ENCODE peak calls at places on chromosome 2, in four cellular contexts. H is K562, S is A549, O is IMR-90. B is an unnamed sample.
A peak's percentile ranks its signal among the peaks of the same experiment; 100 is the strongest.

GRCh38 chr2:182784777-182785176 is 68.7 kb downstream of the DNAJC10 start:
- DNase-seq in H (peak; percentile 19), S (peak; percentile 36), O (peak; percentile 60), B (peak; percentile 52)

GRCh38 chr2:27261241-27261925 is 1.5 kb downstream of the SLC30A3 start:
- DNase-seq in H (no peak), S (no peak), O (no peak), B (no peak)

GRCh38 chr2:240478346-240479110 is 43.1 kb downstream of the GPC1 start:
- DNase-seq in H (no peak), S (no peak), O (no peak), B (no peak)

GRCh38 chr2:8157621-8158020 is 524.2 kb upstream of the ID2 start:
- DNase-seq in H (no peak), S (no peak), O (no peak), B (no peak)

GRCh38 chr2:152336103-152336853 is 1.3 kb downstream of the FMNL2 start:
- DNase-seq in H (no peak), S (peak; percentile 52), O (peak; percentile 47), B (peak; percentile 41)

GRCh38 chr2:23912054-23912453 is 14.9 kb downstream of the ATAD2B start:
- DNase-seq in H (no peak), S (no peak), O (peak; percentile 28), B (no peak)

GRCh38 chr2:200383380-200384110 is 77.1 kb downstream of the SPATS2L start:
- DNase-seq in H (no peak), S (no peak), O (peak; percentile 80), B (no peak)

GRCh38 chr2:203533696-203534471 is 1.2 kb downstream of the RAPH1 start:
- DNase-seq in H (peak; percentile 6), S (peak; percentile 27), O (peak; percentile 78), B (no peak)

GRCh38 chr2:62292190-62292589 is 96.3 kb downstream of the B3GNT2 start:
- DNase-seq in H (no peak), S (no peak), O (peak; percentile 11), B (peak; percentile 66)

GRCh38 chr2:121721926-121722325 is 14.7 kb downstream of the NIFK start:
- DNase-seq in H (no peak), S (peak; percentile 35), O (peak; percentile 92), B (no peak)

GRCh38 chr2:38835015-38835601 is 40.6 kb downstream of the DHX57 start:
- DNase-seq in H (no peak), S (peak; percentile 55), O (peak; percentile 28), B (peak; percentile 55)

GRCh38 chr2:230668184-230668938 is 44.3 kb upstream of the CAB39 start:
- DNase-seq in H (no peak), S (no peak), O (peak; percentile 74), B (no peak)

GRCh38 chr2:46510596-46511177 is 31.3 kb downstream of the TMEM247 start:
- DNase-seq in H (no peak), S (no peak), O (no peak), B (no peak)

GRCh38 chr2:46512185-46512584 is 32.8 kb downstream of the TMEM247 start:
- DNase-seq in H (no peak), S (no peak), O (no peak), B (no peak)

GRCh38 chr2:46508734-46509133 is 29.4 kb downstream of the TMEM247 start:
- DNase-seq in H (no peak), S (no peak), O (no peak), B (no peak)

GRCh38 chr2:46508312-46508711 is 28.9 kb downstream of the TMEM247 start:
- DNase-seq in H (no peak), S (no peak), O (no peak), B (no peak)

GRCh38 chr2:46509804-46510203 is 30.4 kb downstream of the TMEM247 start:
- DNase-seq in H (no peak), S (no peak), O (no peak), B (no peak)
- TF ChIP-seq MAZ in H (no peak), S (no peak), O (no peak), B (no peak)

DNA sequence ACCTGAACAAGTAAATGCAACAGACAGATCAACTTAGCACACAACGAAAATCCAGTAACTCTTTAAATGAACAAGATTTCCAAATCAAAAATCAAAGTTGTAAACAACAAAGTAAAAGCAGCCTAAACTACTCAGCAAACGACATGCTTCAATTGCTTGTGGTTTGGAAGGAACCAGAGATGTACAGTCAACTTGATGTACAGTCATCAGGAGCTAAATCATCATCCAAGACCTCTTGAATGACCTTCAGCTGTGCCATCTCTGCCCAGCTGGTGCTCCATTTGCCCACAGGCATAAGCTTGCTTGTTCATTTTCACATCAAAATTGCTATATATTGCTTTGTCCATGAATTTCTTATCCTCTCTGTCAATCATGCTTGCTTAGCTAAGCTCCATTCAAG is 109.8 kb downstream of the UPP2 start:
- DNase-seq in H (no peak), S (no peak), O (no peak), B (no peak)
- TF ChIP-seq RAD21 in H (no peak), S (no peak), O (no peak), B (no peak)

GRCh38 chr2:236604971-236605734 is 35.5 kb downstream of the ACKR3 start:
- DNase-seq in H (no peak), S (no peak), O (no peak), B (no peak)
- TF ChIP-seq MAZ in H (no peak), S (no peak), O (no peak), B (no peak)

GRCh38 chr2:86048383-86048701 is 57.3 kb downstream of the POLR1A start:
- DNase-seq in H (no peak), S (no peak), O (no peak), B (no peak)

GRCh38 chr2:86049529-86049928 is 56.2 kb downstream of the POLR1A start:
- DNase-seq in H (no peak), S (no peak), O (no peak), B (no peak)

GRCh38 chr2:86050301-86050700 is 55.4 kb downstream of the POLR1A start:
- DNase-seq in H (no peak), S (no peak), O (no peak), B (no peak)

GRCh38 chr2:86047575-86048382 is 57.9 kb downstream of the POLR1A start:
- DNase-seq in H (no peak), S (no peak), O (no peak), B (no peak)

GRCh38 chr2:86048888-86049287 is 56.8 kb downstream of the POLR1A start:
- DNase-seq in H (no peak), S (no peak), O (no peak), B (no peak)
- TF ChIP-seq RAD21 in H (no peak), S (no peak), O (no peak), B (no peak)

GRCh38 chr2:100744184-100744583 is 75.8 kb upstream of the NPAS2 start:
- DNase-seq in H (no peak), S (no peak), O (no peak), B (no peak)

GRCh38 chr2:100742884-100743283 is 77.1 kb upstream of the NPAS2 start:
- DNase-seq in H (no peak), S (peak; percentile 24), O (peak; percentile 98), B (peak; percentile 27)

GRCh38 chr2:100739735-100740432 is 80.1 kb upstream of the NPAS2 start:
- DNase-seq in H (peak; percentile 26), S (no peak), O (no peak), B (no peak)

GRCh38 chr2:100744589-100744988 is 75.3 kb upstream of the NPAS2 start:
- DNase-seq in H (no peak), S (no peak), O (peak; percentile 65), B (peak; percentile 47)

DNA sequence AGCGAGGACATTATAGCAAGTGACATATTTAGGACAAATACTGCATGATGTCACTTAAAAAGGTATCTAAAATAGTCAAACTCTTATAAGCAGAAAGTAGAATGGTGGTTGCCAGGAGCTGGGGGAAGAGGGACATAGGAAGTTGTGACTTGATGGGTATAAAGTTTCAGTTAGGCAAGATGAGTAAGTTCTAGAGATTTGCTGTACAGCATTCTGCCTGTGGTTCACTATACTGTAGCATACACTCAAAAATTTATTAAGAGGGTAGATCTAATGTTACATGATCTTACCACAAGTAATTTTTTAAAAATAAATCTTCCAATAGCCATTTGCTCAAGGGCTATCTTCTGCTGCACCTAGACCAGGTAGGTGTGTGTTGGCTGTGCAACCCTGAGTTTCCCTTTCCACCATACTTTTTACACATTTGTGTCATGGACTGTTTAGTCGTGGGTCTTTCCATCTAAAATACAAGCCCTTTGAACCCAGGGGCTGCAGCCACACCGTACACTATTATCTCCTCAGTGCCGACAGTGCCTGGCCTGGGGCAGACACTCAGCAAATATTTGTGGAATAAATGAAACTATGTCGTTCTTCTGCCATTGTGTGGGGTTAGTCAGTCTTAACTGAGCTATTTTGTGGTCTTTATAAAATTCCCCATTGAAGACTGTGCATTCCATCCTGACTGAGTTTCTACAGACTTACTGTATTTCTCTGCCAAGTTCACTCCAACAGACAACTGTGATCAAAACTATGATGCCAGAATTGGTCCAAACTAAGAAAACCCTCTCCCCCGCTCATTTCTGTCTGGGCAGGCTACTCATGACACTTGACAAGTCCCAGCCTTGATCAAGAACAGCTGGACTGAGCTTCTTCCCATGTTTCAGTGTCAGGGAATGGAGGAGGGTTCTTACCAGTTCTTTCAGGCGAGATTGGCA is 77.8 kb upstream of the NPAS2 start:
- DNase-seq in H (no peak), S (peak; percentile 53), O (peak; percentile 98), B (peak; percentile 82)
- TF ChIP-seq MAZ in H (no peak), S (no peak), O (peak; percentile 36), B (no peak)

GRCh38 chr2:2899826-2900225 is 477.8 kb downstream of the EIPR1 start:
- DNase-seq in H (no peak), S (no peak), O (no peak), B (no peak)
- TF ChIP-seq RAD21 in H (no peak), S (no peak), O (no peak), B (no peak)

GRCh38 chr2:149562304-149562703 is 25.3 kb downstream of the MMADHC start:
- DNase-seq in H (no peak), S (peak; percentile 10), O (peak; percentile 59), B (peak; percentile 47)
- TF ChIP-seq MAZ in H (no peak), S (no peak), O (no peak), B (no peak)